ENCODE peak calls at places on chromosomes 12 and 14, in five cellular contexts. Z, C, Y, A and M are unnamed samples.

GRCh38 chr14:86652512-86652911 is 1122.6 kb downstream of the FLRT2 start:
- DNase-seq in Z (no peak), C (no peak), Y (no peak), A (no peak), M (no peak)

GRCh38 chr12:25781223-25781622 is 177.3 kb upstream of the RASSF8 start:
- DNase-seq in Z (no peak), C (no peak), Y (no peak), A (no peak), M (no peak)

GRCh38 chr12:89575405-89575804 is 49.6 kb upstream of the POC1B start:
- DNase-seq in Z (no peak), C (no peak), Y (no peak), A (no peak), M (no peak)

GRCh38 chr12:57830393-57830792 is 11.9 kb upstream of the AVIL start:
- DNase-seq in Z (no peak), C (no peak), Y (no peak), A (no peak), M (no peak)

GRCh38 chr12:88153959-88154358 is 11.9 kb downstream of the TMTC3 start:
- DNase-seq in Z (no peak), C (no peak), Y (no peak), A (no peak), M (no peak)

GRCh38 chr14:75982724-75983358 is 1.0 kb upstream of the TGFB3 start:
- DNase-seq in Z (peak; percentile 27), C (peak; percentile 90), Y (peak; percentile 88), A (peak; percentile 74), M (peak; percentile 74)

GRCh38 chr12:47867496-47867941 is 37.3 kb downstream of the VDR start:
- DNase-seq in Z (no peak), C (no peak), Y (no peak), A (no peak), M (no peak)

GRCh38 chr14:104516906-104517305 is 62.7 kb upstream of the C14orf180 start:
- DNase-seq in Z (no peak), C (no peak), Y (no peak), A (no peak), M (no peak)

GRCh38 chr12:3777206-3777809 is 24.4 kb upstream of the CRACR2A start:
- DNase-seq in Z (no peak), C (no peak), Y (no peak), A (peak; percentile 25), M (no peak)

GRCh38 chr12:25764892-25765291 is 193.6 kb upstream of the RASSF8 start:
- DNase-seq in Z (no peak), C (no peak), Y (no peak), A (no peak), M (no peak)

GRCh38 chr12:130131025-130131424 is 31.2 kb upstream of the FZD10 start:
- DNase-seq in Z (no peak), C (no peak), Y (no peak), A (no peak), M (no peak)

GRCh38 chr14:102320033-102320660 is 601 bp downstream of the ZNF839 start:
- DNase-seq in Z (no peak), C (peak; percentile 84), Y (peak; percentile 80), A (peak; percentile 36), M (peak; percentile 73)

GRCh38 chr14:67186789-67187188 is 2.5 kb upstream of the GARIN2 start:
- DNase-seq in Z (no peak), C (no peak), Y (no peak), A (no peak), M (no peak)

DNA sequence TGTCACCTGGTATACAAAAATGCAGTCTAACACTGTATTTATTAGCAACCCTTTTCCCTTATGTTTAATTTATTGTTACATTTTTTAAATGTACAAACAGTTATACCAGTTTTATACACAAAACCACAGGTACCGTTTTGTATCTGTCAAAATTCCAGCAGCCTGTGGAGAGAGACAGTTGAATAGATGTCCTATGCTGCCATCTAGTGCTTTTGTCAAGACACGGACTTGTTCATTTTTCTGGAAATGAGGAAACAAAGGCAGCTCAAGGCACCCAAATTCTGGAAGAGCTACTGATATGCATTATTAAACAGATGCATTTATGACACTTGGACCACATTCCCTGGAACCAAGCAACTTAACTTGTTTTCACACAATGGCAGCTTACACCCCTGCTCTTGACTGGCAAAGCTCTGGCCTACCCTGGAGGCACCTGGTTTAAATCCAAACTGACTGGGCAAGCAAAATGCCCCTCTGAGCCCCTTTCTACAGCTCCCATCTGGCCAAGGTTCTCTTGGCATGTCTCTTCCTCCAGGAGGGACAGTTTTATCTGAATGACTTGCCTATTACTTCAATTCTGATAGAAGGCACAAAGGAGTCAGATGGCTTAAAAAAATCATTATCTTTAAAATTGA is 286.9 kb upstream of the PRKD1 start:
- DNase-seq in Z (no peak), C (no peak), Y (no peak), A (peak; percentile 14), M (no peak)
- TF ChIP-seq EP300 in Z (no peak), C (no peak), Y (no peak), A (no peak), M (no peak)

GRCh38 chr14:36700656-36701055 is 39.0 kb downstream of the PAX9 start:
- DNase-seq in Z (no peak), C (no peak), Y (no peak), A (no peak), M (no peak)

GRCh38 chr14:36702484-36702883 is 40.8 kb downstream of the PAX9 start:
- DNase-seq in Z (no peak), C (no peak), Y (no peak), A (no peak), M (no peak)

GRCh38 chr14:36701144-36701543 is 39.5 kb downstream of the PAX9 start:
- DNase-seq in Z (no peak), C (no peak), Y (no peak), A (no peak), M (no peak)
- H3K4me3 ChIP-seq in Z (no peak overlapping the region), C (no peak overlapping the region), Y (no peak overlapping the region), A (no peak overlapping the region), M (no peak overlapping the region)

GRCh38 chr14:24960816-24961215 is 89.1 kb downstream of the STXBP6 start:
- DNase-seq in Z (no peak), C (no peak), Y (no peak), A (no peak), M (no peak)

GRCh38 chr14:24965578-24965933 is 84.4 kb downstream of the STXBP6 start:
- DNase-seq in Z (no peak), C (no peak), Y (no peak), A (no peak), M (no peak)

GRCh38 chr14:24964048-24964447 is 85.9 kb downstream of the STXBP6 start:
- DNase-seq in Z (no peak), C (no peak), Y (no peak), A (no peak), M (no peak)

GRCh38 chr14:24971255-24971654 is 78.7 kb downstream of the STXBP6 start:
- DNase-seq in Z (no peak), C (no peak), Y (no peak), A (no peak), M (no peak)

DNA sequence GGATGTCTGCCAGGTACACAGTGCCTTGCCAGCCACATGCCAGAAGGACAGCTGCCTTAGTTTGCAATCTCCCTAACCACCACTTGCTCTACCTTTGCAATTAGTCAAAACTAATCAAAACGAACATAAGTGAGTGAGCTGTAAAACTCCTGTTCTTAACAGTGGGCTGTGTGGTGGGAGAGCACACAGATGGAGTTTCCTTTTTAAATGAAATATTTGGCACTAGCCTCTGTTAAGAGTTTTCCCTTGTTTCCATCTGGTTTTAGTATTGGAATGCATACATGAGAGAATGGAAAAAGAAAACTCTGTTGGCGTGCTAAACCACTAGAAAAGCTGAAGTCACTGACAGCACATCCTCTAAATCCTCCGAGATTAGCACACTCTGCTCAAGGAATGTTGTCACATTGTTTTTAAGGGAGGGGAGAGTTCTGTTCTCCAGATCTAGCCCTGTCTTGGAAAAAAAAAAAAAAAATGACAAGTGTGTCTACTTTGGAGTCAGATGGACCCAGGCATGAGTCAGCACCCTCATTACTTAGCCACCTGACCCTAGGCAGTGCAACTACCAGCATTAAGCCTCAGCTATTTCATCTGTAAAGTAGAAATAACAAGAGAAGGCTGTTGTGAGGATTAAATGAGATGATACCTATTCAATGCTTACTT is 83.9 kb downstream of the STXBP6 start:
- DNase-seq in Z (no peak), C (peak; percentile 81), Y (peak; percentile 67), A (no peak), M (no peak)
- TF ChIP-seq EP300 in Z (no peak), C (no peak), Y (no peak), A (no peak), M (no peak)

GRCh38 chr14:72183631-72184030 is 251.4 kb downstream of the RGS6 start:
- DNase-seq in Z (no peak), C (no peak), Y (no peak), A (no peak), M (no peak)

GRCh38 chr14:72177246-72177645 is 245.0 kb downstream of the RGS6 start:
- DNase-seq in Z (no peak), C (no peak), Y (no peak), A (no peak), M (no peak)

GRCh38 chr14:72173038-72173720 is 240.9 kb downstream of the RGS6 start:
- DNase-seq in Z (no peak), C (no peak), Y (no peak), A (no peak), M (no peak)

GRCh38 chr14:72182773-72183432 is 250.7 kb downstream of the RGS6 start:
- DNase-seq in Z (no peak), C (no peak), Y (no peak), A (no peak), M (no peak)

GRCh38 chr14:72178517-72178916 is 246.3 kb downstream of the RGS6 start:
- DNase-seq in Z (no peak), C (no peak), Y (no peak), A (no peak), M (no peak)
- H3K4me3 ChIP-seq in Z (no peak overlapping the region), C (no peak overlapping the region), Y (no peak overlapping the region), A (no peak overlapping the region), M (no peak overlapping the region)

DNA sequence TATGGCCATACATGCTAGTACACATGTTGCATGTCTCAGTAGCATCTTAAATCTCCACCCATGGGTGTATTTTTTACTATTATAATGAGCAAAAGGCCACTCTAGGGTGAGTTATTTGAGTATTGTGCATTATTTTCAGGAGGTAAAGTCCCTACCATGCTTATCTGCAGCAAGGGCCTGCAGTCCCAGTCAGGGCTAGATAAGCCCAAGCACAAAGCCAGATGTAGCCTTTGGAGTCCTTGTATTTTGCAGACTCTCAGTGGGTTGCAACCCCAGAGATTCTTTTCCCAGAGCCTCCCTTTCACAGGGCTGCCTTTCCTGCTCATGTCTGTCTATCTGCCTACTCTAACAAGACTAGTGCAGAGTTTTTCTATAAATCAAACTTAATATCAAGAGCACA is 295.3 kb downstream of the IPO8 start:
- DNase-seq in Z (no peak), C (no peak), Y (no peak), A (no peak), M (no peak)
- TF ChIP-seq EP300 in Z (no peak), C (no peak), Y (no peak), A (no peak), M (no peak)